ENCODE peak calls at places on chromosomes 2 and 18, in seven cellular contexts. Z, B, J, S, L, K and T are unnamed samples. For H3K9me3, the result is how much of the 10 kb centered on the place peaks cover.

GRCh38 chr2:119715409-119716295 is 36.7 kb downstream of the TMEM177 start:
- DNase-seq in L (no peak), J (peak), K (no peak), S (no peak), Z (no peak), B (no peak), T (no peak)

GRCh38 chr2:114192362-114192761 is 250.1 kb upstream of the DPP10 start:
- DNase-seq in L (no peak), S (no peak), Z (peak), K (peak), J (no peak), B (peak), T (no peak)

GRCh38 chr2:4832642-4833041 is 859.5 kb upstream of the SOX11 start:
- DNase-seq in J (no peak), S (no peak), B (no peak), K (no peak), Z (no peak), L (no peak), T (no peak)

GRCh38 chr2:31996571-31997150 is 14.1 kb downstream of the MEMO1 start:
- DNase-seq in J (no peak), K (no peak), L (no peak), B (no peak), S (no peak), Z (no peak), T (no peak)

GRCh38 chr2:172455121-172455515 is 27.7 kb downstream of the ITGA6 start:
- DNase-seq in B (no peak), L (no peak), J (no peak), S (no peak), K (peak), Z (peak), T (no peak)

GRCh38 chr18:66110607-66111006 is 359.8 kb downstream of the CDH7 start:
- DNase-seq in L (no peak), K (no peak), J (no peak), B (no peak), S (no peak), Z (no peak), T (no peak)

GRCh38 chr2:45450633-45451032 is 160.4 kb downstream of the SRBD1 start:
- DNase-seq in L (no peak), J (no peak), K (no peak), S (no peak), Z (no peak), B (no peak), T (no peak)

GRCh38 chr2:215967590-215968373 is 45.6 kb downstream of the MREG start:
- DNase-seq in Z (no peak), J (no peak), B (no peak), K (peak), L (no peak), S (no peak), T (no peak)

GRCh38 chr2:573025-573424 is 104.2 kb downstream of the TMEM18 start:
- DNase-seq in K (no peak), S (no peak), L (no peak), J (no peak), Z (no peak), B (no peak), T (no peak)

GRCh38 chr18:63130176-63130575 is 189.4 kb downstream of the BCL2 start:
- DNase-seq in S (no peak), J (no peak), B (no peak), K (no peak), Z (no peak), L (no peak), T (no peak)

GRCh38 chr18:55406374-55407045 is 181.5 kb downstream of the TCF4 start:
- DNase-seq in J (no peak), Z (no peak), B (no peak), S (no peak), K (no peak), L (no peak), T (no peak)

GRCh38 chr18:8480506-8481328 is 128.5 kb upstream of the RAB12 start:
- DNase-seq in K (peak), L (peak), J (peak), Z (peak), S (no peak), B (peak), T (no peak)

GRCh38 chr18:48769006-48769646 is 181.6 kb downstream of the SMAD7 start:
- DNase-seq in K (no peak), Z (no peak), J (no peak), L (no peak), B (no peak), S (no peak), T (peak)

GRCh38 chr2:176729706-176730569 is 460.7 kb downstream of the MTX2 start:
- DNase-seq in K (no peak), L (peak), B (no peak), S (peak), J (no peak), Z (peak), T (no peak)

GRCh38 chr2:183868153-183868552 is 730.2 kb upstream of the ZNF804A start:
- DNase-seq in Z (no peak), K (peak), J (no peak), S (no peak), L (no peak), B (no peak), T (no peak)

GRCh38 chr18:78977627-78978271 is 1.9 kb upstream of the SALL3 start:
- DNase-seq in K (no peak), Z (no peak), B (no peak), J (peak), S (no peak), L (no peak), T (no peak)

GRCh38 chr2:180707867-180708205 is 272.6 kb upstream of the UBE2E3 start:
- DNase-seq in K (peak), S (no peak), J (no peak), B (peak), Z (peak), L (no peak), T (no peak)

GRCh38 chr2:28449489-28450395 is 46.1 kb upstream of the PLB1 start:
- DNase-seq in J (no peak), B (peak), K (peak), S (no peak), L (no peak), Z (peak), T (no peak)

GRCh38 chr2:7767902-7768301 is 850.7 kb downstream of the RNF144A start:
- DNase-seq in K (no peak), L (no peak), B (no peak), Z (no peak), J (no peak), S (no peak), T (no peak)

GRCh38 chr2:221142341-221142740 is 429.8 kb downstream of the EPHA4 start:
- DNase-seq in J (no peak), B (no peak), Z (no peak), K (no peak), L (no peak), S (no peak), T (no peak)

GRCh38 chr2:157899125-157899839 is 23.2 kb upstream of the ACVR1 start:
- DNase-seq in L (no peak), J (no peak), K (no peak), B (no peak), Z (no peak), S (no peak), T (no peak)

GRCh38 chr18:27120246-27120645 is 64.9 kb downstream of the CHST9 start:
- DNase-seq in B (no peak), L (no peak), K (no peak), J (no peak), Z (no peak), S (no peak), T (no peak)

GRCh38 chr2:215504547-215504946 is 68.7 kb upstream of the FN1 start:
- DNase-seq in K (no peak), J (no peak), Z (no peak), S (no peak), B (no peak), L (no peak), T (no peak)

GRCh38 chr2:240399419-240400318 is 35.8 kb upstream of the GPC1 start:
- DNase-seq in J (peak), S (peak), Z (no peak), K (no peak), L (no peak), B (no peak), T (no peak)

GRCh38 chr2:14072338-14072737 is 560.2 kb upstream of the LRATD1 start:
- DNase-seq in Z (no peak), S (no peak), K (peak), J (no peak), L (no peak), B (no peak), T (no peak)

GRCh38 chr2:183162362-183162761 is 38.1 kb downstream of the NUP35 start:
- DNase-seq in K (peak), S (no peak), Z (no peak), L (no peak), B (no peak), J (no peak), T (no peak)

GRCh38 chr2:165691615-165692014 is 102.4 kb downstream of the GALNT3 start:
- DNase-seq in L (peak), Z (peak), J (peak), S (no peak), K (peak), B (no peak), T (no peak)

GRCh38 chr2:15456343-15456742 is 104.8 kb downstream of the NBAS start:
- DNase-seq in K (no peak), L (no peak), Z (no peak), B (no peak), S (no peak), J (no peak), T (no peak)

GRCh38 chr2:70759446-70759845 is 8.6 kb downstream of the ADD2 start:
- DNase-seq in J (no peak), B (no peak), L (no peak), K (no peak), S (no peak), Z (no peak), T (no peak)

GRCh38 chr2:235639387-235639786 is 145.5 kb downstream of the AGAP1 start:
- DNase-seq in L (peak), Z (peak), S (no peak), J (no peak), K (no peak), B (peak), T (peak)

GRCh38 chr2:23410596-23410995 is 25.6 kb downstream of the KLHL29 start:
- DNase-seq in S (no peak), K (no peak), L (no peak), Z (no peak), J (no peak), B (no peak), T (no peak)

GRCh38 chr2:119469131-119469530 is 37.5 kb downstream of the TMEM37 start:
- DNase-seq in Z (no peak), B (no peak), L (no peak), S (no peak), K (no peak), J (no peak), T (no peak)

GRCh38 chr2:74290466-74291216 is 52.6 kb downstream of the SLC4A5 start:
- DNase-seq in S (no peak), J (no peak), K (no peak), Z (no peak), L (no peak), B (no peak), T (no peak)

GRCh38 chr2:239293450-239294430 is 107.1 kb downstream of the HDAC4 start:
- DNase-seq in B (no peak), J (peak), L (no peak), K (no peak), S (no peak), Z (no peak), T (no peak)

GRCh38 chr2:159202568-159203071 is 83.9 kb downstream of the WDSUB1 start:
- DNase-seq in Z (peak), B (peak), L (peak), J (peak), S (peak), K (peak), T (no peak)

GRCh38 chr2:181466661-181467576 is 9.7 kb downstream of the ITGA4 start:
- DNase-seq in L (peak), S (peak), B (peak), K (peak), J (peak), Z (peak), T (peak)

GRCh38 chr2:65746919-65747678 is 314.7 kb upstream of the SPRED2 start:
- DNase-seq in K (no peak), J (peak), L (no peak), B (no peak), S (no peak), Z (no peak), T (no peak)

GRCh38 chr2:212414699-212415309 is 123.8 kb downstream of the ERBB4 start:
- DNase-seq in J (no peak), L (no peak), K (no peak), Z (peak), B (no peak), S (no peak), T (no peak)

GRCh38 chr18:57819119-57819518 is 16.0 kb upstream of the ATP8B1 start:
- DNase-seq in S (no peak), L (no peak), B (no peak), K (no peak), Z (no peak), J (no peak), T (no peak)

DNA sequence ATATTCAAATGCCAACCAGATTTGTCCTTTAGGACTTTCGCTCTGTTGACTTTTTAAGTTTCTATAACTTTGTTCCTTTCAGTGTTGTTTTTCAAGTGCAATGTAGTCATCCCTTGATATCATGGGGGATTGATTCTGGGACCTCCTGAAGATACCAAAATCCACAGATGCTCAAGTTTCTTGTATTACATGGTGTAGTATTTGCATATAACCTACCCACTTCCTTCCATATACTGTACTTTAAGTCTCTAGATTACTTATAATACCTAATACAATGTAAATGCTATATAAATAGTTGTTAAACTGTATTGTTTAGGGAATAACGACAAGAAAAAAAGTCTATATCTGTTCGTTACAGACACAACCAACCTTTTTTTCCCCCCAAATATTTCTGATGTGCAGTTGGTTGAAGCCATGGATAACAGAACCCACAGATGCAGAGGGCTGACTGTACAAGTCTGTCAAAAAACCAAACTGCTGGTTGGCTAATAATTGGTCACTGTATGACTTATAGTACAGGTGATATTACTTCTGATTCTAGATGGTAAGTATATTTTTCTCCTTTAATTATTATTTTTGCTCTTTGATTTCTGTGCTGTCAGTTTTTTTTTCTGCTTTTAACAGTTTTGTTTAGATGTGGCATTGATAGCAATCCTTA is 201.7 kb upstream of the STON1 start:
- DNase-seq in B (no peak), L (no peak), J (no peak), K (no peak), S (no peak), Z (no peak), T (no peak)
- H3K27ac ChIP-seq in B (no peak), L (no peak), J (peak), K (no peak), S (no peak), Z (no peak), T (no peak)

DNA sequence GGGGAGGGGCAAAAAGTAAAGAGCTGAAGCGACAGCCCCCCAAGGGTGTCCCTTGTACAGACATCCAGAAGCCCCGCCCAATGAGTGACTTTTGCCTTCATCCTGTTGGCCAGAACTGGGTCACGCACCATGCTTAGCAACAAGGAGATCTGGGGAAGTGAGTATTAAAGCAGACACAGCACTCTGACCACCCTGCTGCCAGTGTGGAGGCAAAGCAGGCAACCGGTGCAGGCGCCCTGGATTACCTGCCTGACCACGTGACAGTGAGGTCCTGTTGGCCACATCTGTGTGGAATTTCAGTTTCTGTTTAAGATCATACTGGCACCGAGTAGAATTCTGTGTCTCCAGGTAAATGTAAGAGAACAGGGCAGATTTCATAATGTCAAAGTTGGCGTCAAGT is 21.6 kb upstream of the BIN1 start:
- DNase-seq in Z (peak), S (peak), B (no peak), L (no peak), K (no peak), J (peak), T (no peak)
- TF ChIP-seq CTCF in Z (no peak), S (no peak), B (no peak), L (no peak), K (no peak), J (peak), T (no peak)

DNA sequence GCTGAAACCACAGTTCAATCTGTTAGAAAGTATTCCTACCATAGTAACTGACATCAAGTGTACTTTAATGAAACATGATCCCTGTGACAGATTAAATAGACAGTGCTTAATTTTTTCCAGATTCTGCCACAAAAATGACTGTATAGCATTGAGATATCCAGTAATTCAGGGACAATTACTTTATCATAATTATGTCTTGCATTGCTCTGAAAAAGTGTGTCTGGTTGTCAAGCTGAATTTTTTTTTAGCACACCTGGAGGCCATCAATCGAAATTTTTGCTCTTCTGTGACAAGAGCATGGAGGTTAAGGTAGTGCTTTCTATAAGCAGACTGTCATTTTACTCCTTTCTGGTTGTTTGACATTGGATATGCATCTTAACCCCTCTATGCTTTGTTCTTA is 1083.8 kb upstream of the NRXN1 start:
- DNase-seq in K (no peak), S (no peak), Z (no peak), J (no peak), L (no peak), B (no peak), T (no peak)
- H3K9me3 ChIP-seq in K (under half), S (under half), Z (under half), J (under half), L (under half), B (under half), T (under half)

GRCh38 chr18:53649621-53650020 is 574.8 kb downstream of the MBD2 start:
- DNase-seq in Z (no peak), J (peak), L (no peak), K (no peak), B (no peak), S (no peak), T (no peak)

GRCh38 chr18:53639696-53640095 is 584.8 kb downstream of the MBD2 start:
- DNase-seq in B (no peak), Z (no peak), K (no peak), S (no peak), J (no peak), L (peak), T (no peak)

DNA sequence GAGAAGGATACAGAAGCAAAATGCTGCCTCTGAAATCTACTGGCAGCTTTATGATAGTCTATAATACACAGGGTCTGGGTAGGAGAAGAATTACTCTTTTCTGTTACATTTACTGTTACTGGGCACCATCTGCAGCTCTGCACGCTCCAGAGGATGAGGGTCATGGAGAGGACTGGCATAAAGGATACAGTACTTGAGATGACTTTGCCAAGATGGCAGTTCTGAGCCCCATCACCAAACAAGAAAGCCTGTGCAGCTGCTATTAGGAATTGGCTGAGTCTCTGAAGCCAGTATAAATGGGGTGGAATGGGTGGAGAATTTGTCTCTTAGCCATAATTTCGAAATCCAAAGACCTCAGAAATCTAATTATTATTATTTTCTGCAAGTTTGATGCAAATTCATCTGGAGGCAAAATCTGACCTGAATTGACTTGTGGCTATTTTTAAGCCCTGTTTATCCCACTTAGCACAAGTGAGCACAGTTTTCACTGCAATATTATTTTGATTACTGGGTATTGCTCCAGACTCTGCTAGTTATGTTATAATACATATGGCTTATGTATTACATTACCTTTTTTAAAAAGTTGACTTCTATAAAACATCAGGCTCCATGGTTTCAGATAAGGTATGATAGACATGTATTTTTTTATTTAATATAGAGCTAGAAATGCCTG is 579.5 kb downstream of the MBD2 start:
- DNase-seq in L (no peak), K (no peak), J (no peak), Z (no peak), B (no peak), S (no peak), T (no peak)
- H3K27ac ChIP-seq in L (no peak), K (no peak), J (no peak), Z (no peak), B (no peak), S (no peak), T (no peak)